ENCODE peak calls at places on chromosome 18, in four cellular contexts. One of them, this sample, is unnamed.

GRCh38 chr18:41719808-41720207 is 235.2 kb upstream of the PIK3C3 start:
- DNase-seq in GM12878: no peak
- DNase-seq in SK-N-SH: no peak
- DNase-seq in HepG2: no peak
- DNase-seq in this sample: no peak

GRCh38 chr18:74994502-74995403 is 214.2 kb downstream of the PTGR3 start:
- DNase-seq in GM12878: peak; percentile 35
- DNase-seq in SK-N-SH: no peak
- DNase-seq in HepG2: no peak
- DNase-seq in this sample: no peak

GRCh38 chr18:47204908-47205522 is 28.9 kb upstream of the IER3IP1 start:
- DNase-seq in GM12878: no peak
- DNase-seq in SK-N-SH: peak; percentile 33
- DNase-seq in HepG2: peak; percentile 40
- DNase-seq in this sample: peak; percentile 33

GRCh38 chr18:48949051-48949605 is 1.6 kb downstream of the SMAD7 start:
- DNase-seq in GM12878: no peak
- DNase-seq in SK-N-SH: no peak
- DNase-seq in HepG2: no peak
- DNase-seq in this sample: no peak

GRCh38 chr18:52602820-52603219 is 262.8 kb downstream of the DCC start:
- DNase-seq in GM12878: no peak
- DNase-seq in SK-N-SH: no peak
- DNase-seq in HepG2: no peak
- DNase-seq in this sample: no peak

GRCh38 chr18:23837591-23837990 is 148.3 kb downstream of the LAMA3 start:
- DNase-seq in GM12878: no peak
- DNase-seq in SK-N-SH: no peak
- DNase-seq in HepG2: no peak
- DNase-seq in this sample: no peak

GRCh38 chr18:13220326-13220991 is 1.9 kb downstream of the LDLRAD4 start:
- DNase-seq in GM12878: no peak
- DNase-seq in SK-N-SH: no peak
- DNase-seq in HepG2: no peak
- DNase-seq in this sample: no peak

GRCh38 chr18:66640431-66640830 is 36.5 kb upstream of the CDH19 start:
- DNase-seq in GM12878: no peak
- DNase-seq in SK-N-SH: no peak
- DNase-seq in HepG2: no peak
- DNase-seq in this sample: no peak

GRCh38 chr18:49959176-49959575 is 145.8 kb upstream of the ACAA2 start:
- DNase-seq in GM12878: peak; percentile 43
- DNase-seq in SK-N-SH: no peak
- DNase-seq in HepG2: no peak
- DNase-seq in this sample: no peak

GRCh38 chr18:28995319-28995718 is 818.4 kb upstream of the CDH2 start:
- DNase-seq in GM12878: no peak
- DNase-seq in SK-N-SH: peak; percentile 7
- DNase-seq in HepG2: no peak
- DNase-seq in this sample: no peak

GRCh38 chr18:13614701-13615288 is 111.6 kb downstream of the FAM210A start:
- DNase-seq in GM12878: no peak
- DNase-seq in SK-N-SH: no peak
- DNase-seq in HepG2: no peak
- DNase-seq in this sample: no peak

GRCh38 chr18:13392029-13392750 is 173.6 kb downstream of the LDLRAD4 start:
- DNase-seq in GM12878: no peak
- DNase-seq in SK-N-SH: no peak
- DNase-seq in HepG2: no peak
- DNase-seq in this sample: no peak

GRCh38 chr18:13269599-13270011 is 51.0 kb downstream of the LDLRAD4 start:
- DNase-seq in GM12878: no peak
- DNase-seq in SK-N-SH: no peak
- DNase-seq in HepG2: no peak
- DNase-seq in this sample: no peak

GRCh38 chr18:13703899-13704298 is 22.5 kb downstream of the FAM210A start:
- DNase-seq in GM12878: no peak
- DNase-seq in SK-N-SH: no peak
- DNase-seq in HepG2: peak; percentile 13
- DNase-seq in this sample: no peak

GRCh38 chr18:69123421-69123820 is 277.3 kb upstream of the DOK6 start:
- DNase-seq in GM12878: no peak
- DNase-seq in SK-N-SH: no peak
- DNase-seq in HepG2: no peak
- DNase-seq in this sample: no peak

GRCh38 chr18:37476182-37476581 is 89.4 kb downstream of the CELF4 start:
- DNase-seq in GM12878: no peak
- DNase-seq in SK-N-SH: peak; percentile 62
- DNase-seq in HepG2: peak; percentile 15
- DNase-seq in this sample: peak; percentile 9

GRCh38 chr18:2337552-2338141 is 233.7 kb downstream of the METTL4 start:
- DNase-seq in GM12878: no peak
- DNase-seq in SK-N-SH: peak; percentile 26
- DNase-seq in HepG2: peak; percentile 17
- DNase-seq in this sample: peak; percentile 29

GRCh38 chr18:2338601-2339000 is 232.7 kb downstream of the METTL4 start:
- DNase-seq in GM12878: no peak
- DNase-seq in SK-N-SH: no peak
- DNase-seq in HepG2: no peak
- DNase-seq in this sample: no peak

GRCh38 chr18:10518595-10519273 is 7.1 kb upstream of the NAPG start:
- DNase-seq in GM12878: no peak
- DNase-seq in SK-N-SH: peak; percentile 65
- DNase-seq in HepG2: peak; percentile 16
- DNase-seq in this sample: no peak

GRCh38 chr18:3712485-3712884 is 262.5 kb downstream of the TGIF1 start:
- DNase-seq in GM12878: no peak
- DNase-seq in SK-N-SH: no peak
- DNase-seq in HepG2: no peak
- DNase-seq in this sample: no peak

GRCh38 chr18:74425161-74425560 is 31.9 kb downstream of the DIPK1C start:
- DNase-seq in GM12878: no peak
- DNase-seq in SK-N-SH: no peak
- DNase-seq in HepG2: no peak
- DNase-seq in this sample: no peak

GRCh38 chr18:45559258-45559657 is 56.0 kb upstream of the SLC14A2 start:
- DNase-seq in GM12878: no peak
- DNase-seq in SK-N-SH: no peak
- DNase-seq in HepG2: no peak
- DNase-seq in this sample: no peak

GRCh38 chr18:10524507-10525425 is 1.1 kb upstream of the NAPG start:
- DNase-seq in GM12878: no peak
- DNase-seq in SK-N-SH: no peak
- DNase-seq in HepG2: peak; percentile 75
- DNase-seq in this sample: no peak

GRCh38 chr18:11946756-11947155 is 34.6 kb upstream of the IMPA2 start:
- DNase-seq in GM12878: no peak
- DNase-seq in SK-N-SH: no peak
- DNase-seq in HepG2: no peak
- DNase-seq in this sample: no peak

GRCh38 chr18:12750076-12750707 is 47.4 kb downstream of the PSMG2 start:
- DNase-seq in GM12878: peak; percentile 23
- DNase-seq in SK-N-SH: no peak
- DNase-seq in HepG2: no peak
- DNase-seq in this sample: no peak

GRCh38 chr18:45167109-45167551 is 448.1 kb upstream of the SLC14A2 start:
- DNase-seq in GM12878: no peak
- DNase-seq in SK-N-SH: no peak
- DNase-seq in HepG2: no peak
- DNase-seq in this sample: no peak

GRCh38 chr18:77544792-77545191 is 295.1 kb downstream of the GALR1 start:
- DNase-seq in GM12878: no peak
- DNase-seq in SK-N-SH: no peak
- DNase-seq in HepG2: no peak
- DNase-seq in this sample: no peak

GRCh38 chr18:77137851-77138250 is 5.3 kb upstream of the MBP start:
- DNase-seq in GM12878: no peak
- DNase-seq in SK-N-SH: no peak
- DNase-seq in HepG2: no peak
- DNase-seq in this sample: no peak

GRCh38 chr18:48072428-48073204 is 142.2 kb upstream of the SMAD2 start:
- DNase-seq in GM12878: no peak
- DNase-seq in SK-N-SH: peak; percentile 51
- DNase-seq in HepG2: no peak
- DNase-seq in this sample: no peak

GRCh38 chr18:2139676-2140075 is 431.6 kb downstream of the METTL4 start:
- DNase-seq in GM12878: no peak
- DNase-seq in SK-N-SH: no peak
- DNase-seq in HepG2: no peak
- DNase-seq in this sample: no peak

GRCh38 chr18:7856733-7857132 is 289.6 kb downstream of the PTPRM start:
- DNase-seq in GM12878: no peak
- DNase-seq in SK-N-SH: no peak
- DNase-seq in HepG2: peak; percentile 73
- DNase-seq in this sample: peak; percentile 36

GRCh38 chr18:10252494-10252893 is 201.9 kb upstream of the APCDD1 start:
- DNase-seq in GM12878: no peak
- DNase-seq in SK-N-SH: no peak
- DNase-seq in HepG2: no peak
- DNase-seq in this sample: no peak

GRCh38 chr18:53261241-53261640 is 921.2 kb downstream of the DCC start:
- DNase-seq in GM12878: no peak
- DNase-seq in SK-N-SH: no peak
- DNase-seq in HepG2: no peak
- DNase-seq in this sample: no peak

GRCh38 chr18:939958-940357 is 35.3 kb downstream of the ADCYAP1 start:
- DNase-seq in GM12878: no peak
- DNase-seq in SK-N-SH: no peak
- DNase-seq in HepG2: no peak
- DNase-seq in this sample: no peak

GRCh38 chr18:62852851-62853250 is 137.5 kb downstream of the PHLPP1 start:
- DNase-seq in GM12878: no peak
- DNase-seq in SK-N-SH: no peak
- DNase-seq in HepG2: no peak
- DNase-seq in this sample: no peak

GRCh38 chr18:11219571-11219970 is 70.2 kb upstream of the PIEZO2 start:
- DNase-seq in GM12878: no peak
- DNase-seq in SK-N-SH: no peak
- DNase-seq in HepG2: no peak
- DNase-seq in this sample: no peak

GRCh38 chr18:77105021-77105420 is 27.6 kb downstream of the MBP start:
- DNase-seq in GM12878: no peak
- DNase-seq in SK-N-SH: no peak
- DNase-seq in HepG2: no peak
- DNase-seq in this sample: no peak

GRCh38 chr18:7666195-7666776 is 99.2 kb downstream of the PTPRM start:
- DNase-seq in GM12878: no peak
- DNase-seq in SK-N-SH: no peak
- DNase-seq in HepG2: no peak
- DNase-seq in this sample: no peak

GRCh38 chr18:54740146-54740844 is 88.0 kb upstream of the RAB27B start:
- DNase-seq in GM12878: no peak
- DNase-seq in SK-N-SH: no peak
- DNase-seq in HepG2: no peak
- DNase-seq in this sample: no peak
- TF ChIP-seq PBX3 in GM12878: no peak
- TF ChIP-seq PBX3 in SK-N-SH: peak; percentile 47
- TF ChIP-seq PBX3 in HepG2: no peak
- TF ChIP-seq PBX3 in this sample: no peak

GRCh38 chr18:36378194-36378593 is 80.7 kb downstream of the FHOD3 start:
- DNase-seq in GM12878: no peak
- DNase-seq in SK-N-SH: peak; percentile 69
- DNase-seq in HepG2: no peak
- DNase-seq in this sample: no peak

GRCh38 chr18:36377626-36378025 is 80.1 kb downstream of the FHOD3 start:
- DNase-seq in GM12878: no peak
- DNase-seq in SK-N-SH: peak; percentile 32
- DNase-seq in HepG2: no peak
- DNase-seq in this sample: no peak

GRCh38 chr18:36375118-36375517 is 77.6 kb downstream of the FHOD3 start:
- DNase-seq in GM12878: no peak
- DNase-seq in SK-N-SH: no peak
- DNase-seq in HepG2: no peak
- DNase-seq in this sample: no peak

GRCh38 chr18:36374262-36374661 is 76.7 kb downstream of the FHOD3 start:
- DNase-seq in GM12878: no peak
- DNase-seq in SK-N-SH: no peak
- DNase-seq in HepG2: no peak
- DNase-seq in this sample: no peak

GRCh38 chr18:36376361-36376760 is 78.8 kb downstream of the FHOD3 start:
- DNase-seq in GM12878: no peak
- DNase-seq in SK-N-SH: no peak
- DNase-seq in HepG2: no peak
- DNase-seq in this sample: no peak
- TF ChIP-seq PBX3 in GM12878: no peak
- TF ChIP-seq PBX3 in SK-N-SH: peak; percentile 29
- TF ChIP-seq PBX3 in HepG2: no peak
- TF ChIP-seq PBX3 in this sample: no peak

GRCh38 chr18:59051470-59052165 is 88.1 kb upstream of the SEC11C start:
- DNase-seq in GM12878: no peak
- DNase-seq in SK-N-SH: no peak
- DNase-seq in HepG2: no peak
- DNase-seq in this sample: no peak
- TF ChIP-seq PBX3 in GM12878: no peak
- TF ChIP-seq PBX3 in SK-N-SH: no peak
- TF ChIP-seq PBX3 in HepG2: no peak
- TF ChIP-seq PBX3 in this sample: no peak

DNA sequence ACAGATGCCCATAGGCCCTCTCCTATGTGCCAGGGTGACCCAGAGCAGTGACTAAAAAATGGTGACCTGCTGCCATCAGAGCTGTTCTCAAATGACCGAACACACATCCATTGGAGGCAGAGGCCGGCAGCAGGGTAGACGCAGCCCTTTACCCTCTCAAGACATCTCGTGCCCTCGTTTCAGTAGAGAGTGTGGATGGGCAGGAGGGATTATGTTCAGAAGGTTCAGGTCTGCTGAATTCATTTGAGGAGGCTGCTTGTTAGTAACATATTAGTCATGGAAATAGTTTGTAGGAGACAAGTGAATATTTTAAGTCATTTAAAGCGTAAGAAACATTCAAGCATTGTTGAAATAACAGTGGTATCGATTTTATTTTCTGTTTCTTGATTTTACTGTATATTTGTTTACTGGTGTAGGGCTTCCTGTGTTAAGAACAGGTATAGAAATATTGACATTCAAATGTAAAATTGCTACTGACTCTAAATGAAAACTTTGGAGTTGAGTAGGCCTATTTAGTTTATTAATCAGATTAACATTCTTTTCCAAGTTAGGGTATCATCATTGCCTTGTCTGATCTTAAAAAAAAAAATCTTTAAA is 82.6 kb downstream of the ZNF532 start:
- DNase-seq in GM12878: no peak
- DNase-seq in SK-N-SH: no peak
- DNase-seq in HepG2: no peak
- DNase-seq in this sample: no peak
- TF ChIP-seq PBX3 in GM12878: no peak
- TF ChIP-seq PBX3 in SK-N-SH: no peak
- TF ChIP-seq PBX3 in HepG2: no peak
- TF ChIP-seq PBX3 in this sample: no peak

This sample was measured in A549.